ENCODE peak calls at places on chromosomes 11 and 22, in five cellular contexts. H is tibial nerve; Q is tibial artery; O is CD4-positive, alpha-beta memory T cell; R is lung. B is an unnamed sample.

GRCh38 chr22:26483439-26484359 is at the start of the genes HPS4 and SRRD:
- DNase-seq in H (peak; percentile 82), Q (peak; percentile 85), O (peak; percentile 94), R (peak; percentile 90), B (peak; percentile 90)

GRCh38 chr11:2296913-2297622 is 4.7 kb downstream of the C11orf21 start:
- DNase-seq in H (no peak), Q (no peak), O (no peak), R (no peak), B (no peak)

GRCh38 chr11:122488892-122489291 is 166.6 kb upstream of the UBASH3B start:
- DNase-seq in H (no peak), Q (no peak), O (no peak), R (no peak), B (no peak)

GRCh38 chr11:44138286-44138685 is 42.8 kb downstream of the EXT2 start:
- DNase-seq in H (no peak), Q (no peak), O (no peak), R (no peak), B (no peak)

GRCh38 chr22:41742918-41743317 is 43.6 kb downstream of the MEI1 start:
- DNase-seq in H (no peak), Q (no peak), O (no peak), R (no peak), B (no peak)

GRCh38 chr11:117146521-117146920 is 2.4 kb downstream of the PAFAH1B2 start:
- DNase-seq in H (no peak), Q (no peak), O (no peak), R (no peak), B (no peak)

GRCh38 chr11:107711861-107712260 is at the start of gene SLN:
- DNase-seq in H (no peak), Q (no peak), O (no peak), R (no peak), B (no peak)

GRCh38 chr11:134452849-134453177 is 40.8 kb upstream of the B3GAT1 start:
- DNase-seq in H (no peak), Q (no peak), O (no peak), R (no peak), B (no peak)

GRCh38 chr11:34534826-34535225 is 21.2 kb upstream of the ELF5 start:
- DNase-seq in H (no peak), Q (no peak), O (no peak), R (no peak), B (no peak)

GRCh38 chr11:120956710-120957500 is 67.0 kb upstream of the TBCEL start:
- DNase-seq in H (no peak), Q (no peak), O (peak; percentile 23), R (no peak), B (no peak)
- H3K27ac ChIP-seq in H (no peak overlapping the region), Q (no peak overlapping the region), O (no peak overlapping the region), R (no peak overlapping the region), B (no peak overlapping the region)

GRCh38 chr11:27294654-27295053 is 68.4 kb downstream of the CCDC34 start:
- DNase-seq in H (no peak), Q (no peak), O (no peak), R (no peak), B (no peak)

GRCh38 chr11:27292642-27293020 is 70.4 kb downstream of the CCDC34 start:
- DNase-seq in H (no peak), Q (no peak), O (no peak), R (no peak), B (no peak)

GRCh38 chr11:27295928-27296327 is 67.1 kb downstream of the CCDC34 start:
- DNase-seq in H (no peak), Q (no peak), O (no peak), R (no peak), B (no peak)

GRCh38 chr11:27291954-27292641 is 70.9 kb downstream of the CCDC34 start:
- DNase-seq in H (no peak), Q (no peak), O (no peak), R (no peak), B (no peak)

GRCh38 chr11:27293500-27294417 is 69.3 kb downstream of the CCDC34 start:
- DNase-seq in H (no peak), Q (no peak), O (no peak), R (no peak), B (no peak)
- H3K4me1 ChIP-seq in H (no peaks in the 10 kb centered on the region), Q (no peaks in the 10 kb centered on the region), O (no peaks in the 10 kb centered on the region), R (no peaks in the 10 kb centered on the region), B (no peaks in the 10 kb centered on the region)

GRCh38 chr22:23116506-23117263 is 25.1 kb downstream of the RSPH14 start:
- DNase-seq in H (no peak), Q (no peak), O (no peak), R (no peak), B (no peak)

GRCh38 chr22:23115825-23116494 is 25.8 kb downstream of the RSPH14 start:
- DNase-seq in H (no peak), Q (no peak), O (no peak), R (no peak), B (no peak)

GRCh38 chr22:23113847-23114720 is 27.7 kb downstream of the RSPH14 start:
- DNase-seq in H (no peak), Q (no peak), O (no peak), R (no peak), B (no peak)

GRCh38 chr22:23114721-23115020 is 27.1 kb downstream of the RSPH14 start:
- DNase-seq in H (no peak), Q (no peak), O (no peak), R (no peak), B (no peak)

DNA sequence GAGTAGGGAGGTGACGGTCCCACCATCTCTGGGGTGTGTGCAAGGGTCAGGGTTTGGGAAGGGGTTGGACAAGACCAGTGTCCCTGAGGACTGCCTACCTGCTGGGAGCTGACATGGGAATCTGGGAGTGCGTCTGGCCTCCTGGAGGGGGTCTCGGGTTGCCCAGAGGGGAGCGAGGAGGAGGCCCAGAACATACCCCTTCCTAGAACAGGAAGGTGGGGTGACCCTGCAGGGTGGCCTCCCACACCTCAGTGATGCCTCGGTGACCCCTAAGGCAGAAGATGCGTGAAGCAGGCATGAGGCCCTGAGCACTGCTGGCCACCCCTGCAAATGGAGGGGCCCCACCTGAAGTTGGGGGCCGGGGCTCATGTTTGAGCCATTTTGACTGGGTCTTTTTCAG is 26.4 kb downstream of the RSPH14 start:
- DNase-seq in H (no peak), Q (no peak), O (no peak), R (no peak), B (no peak)
- H3K27ac ChIP-seq in H (no peak overlapping the region), Q (no peak overlapping the region), O (no peak overlapping the region), R (no peak overlapping the region), B (no peak overlapping the region)

DNA sequence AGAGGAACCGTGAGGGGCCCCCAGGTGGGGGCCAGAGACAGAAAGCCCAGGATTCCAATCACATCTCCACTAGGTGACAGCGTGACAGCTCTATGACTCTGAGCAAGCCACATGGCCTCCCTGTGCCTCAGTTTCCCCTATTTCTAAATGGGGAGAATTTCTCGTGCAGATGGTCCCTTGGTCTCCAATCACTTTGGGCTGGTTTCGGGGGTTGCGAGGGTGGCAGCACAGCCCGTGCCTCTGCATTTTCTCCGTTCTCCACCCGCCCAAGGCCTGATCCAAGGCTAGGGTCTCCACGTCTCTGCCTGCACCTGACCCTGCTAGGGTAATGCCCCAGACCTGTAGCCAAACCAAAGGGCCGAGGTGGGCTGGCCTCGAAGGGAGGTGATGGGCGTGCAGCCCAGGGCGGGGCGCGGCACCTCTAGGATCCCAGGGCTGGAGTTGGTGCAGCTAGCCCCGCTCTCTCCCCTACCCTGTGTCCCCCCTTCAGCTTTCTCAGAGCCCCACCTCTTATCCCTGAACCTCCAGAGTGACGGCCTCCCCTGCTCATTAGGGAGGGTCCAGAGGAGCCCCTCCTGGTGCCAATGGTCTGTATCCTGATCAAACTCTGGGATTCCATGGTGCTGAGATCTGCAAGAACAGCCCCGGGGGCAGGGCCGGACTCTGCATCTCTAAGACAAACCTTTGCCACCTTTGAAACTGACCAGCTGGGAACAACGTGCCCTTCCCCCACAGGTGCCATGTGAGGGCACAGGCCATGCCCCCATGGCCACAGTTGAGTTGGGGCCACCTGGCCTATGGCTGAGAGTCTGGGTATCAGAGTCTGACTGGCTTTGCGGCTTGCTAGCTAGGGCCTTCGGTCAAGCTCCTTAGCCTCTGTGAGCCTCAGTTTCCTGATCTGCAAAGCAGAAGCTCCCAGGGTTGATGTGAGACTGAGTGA is 22.9 kb upstream of the CBX7 start:
- DNase-seq in H (no peak), Q (no peak), O (no peak), R (no peak), B (no peak)
- H3K4me1 ChIP-seq in H (peaks cover 64% of the 10 kb centered on the region), Q (peaks cover 45% of the 10 kb centered on the region), O (peaks cover 66% of the 10 kb centered on the region), R (peaks cover 15% of the 10 kb centered on the region), B (peaks cover 65% of the 10 kb centered on the region)

DNA sequence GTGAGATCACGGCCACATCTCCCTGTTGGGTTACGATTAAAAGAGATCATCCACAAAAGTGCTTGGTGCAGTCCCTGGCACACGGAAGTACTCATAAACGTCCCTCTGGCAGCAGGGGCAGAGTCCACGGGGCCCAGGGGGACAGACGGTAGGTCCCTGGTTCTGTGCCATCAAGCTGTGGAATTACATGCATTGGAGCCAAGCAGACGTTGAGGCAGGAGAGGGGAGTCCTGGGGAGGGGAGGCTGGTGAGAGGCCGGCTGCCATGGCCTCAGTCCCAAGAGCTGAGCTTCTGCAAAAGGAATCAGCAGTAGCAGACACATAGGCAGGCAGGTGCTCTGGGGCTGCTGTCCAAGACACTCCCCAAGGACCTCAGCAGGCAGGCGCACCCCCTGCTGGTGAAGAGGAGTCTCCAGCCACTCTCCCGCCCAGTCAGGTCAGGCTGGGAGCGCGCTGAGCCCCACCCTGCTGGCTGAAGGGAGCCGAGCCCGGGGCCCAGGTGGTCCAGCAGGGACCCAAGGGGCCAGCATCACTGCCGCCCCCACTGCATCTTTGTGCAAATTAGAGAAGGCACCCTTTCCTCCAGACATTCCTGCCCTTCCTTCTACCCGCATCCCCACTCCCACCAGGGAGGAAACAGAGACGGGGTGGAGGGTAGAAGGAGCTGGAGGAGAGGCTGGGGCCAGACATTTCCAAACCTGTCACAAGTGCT is 7.6 kb upstream of the KCTD17 start:
- DNase-seq in H (no peak), Q (no peak), O (no peak), R (peak; percentile 81), B (no peak)
- H3K27ac ChIP-seq in H (no peak overlapping the region), Q (no peak overlapping the region), O (no peak overlapping the region), R (no peak overlapping the region), B (no peak overlapping the region)

DNA sequence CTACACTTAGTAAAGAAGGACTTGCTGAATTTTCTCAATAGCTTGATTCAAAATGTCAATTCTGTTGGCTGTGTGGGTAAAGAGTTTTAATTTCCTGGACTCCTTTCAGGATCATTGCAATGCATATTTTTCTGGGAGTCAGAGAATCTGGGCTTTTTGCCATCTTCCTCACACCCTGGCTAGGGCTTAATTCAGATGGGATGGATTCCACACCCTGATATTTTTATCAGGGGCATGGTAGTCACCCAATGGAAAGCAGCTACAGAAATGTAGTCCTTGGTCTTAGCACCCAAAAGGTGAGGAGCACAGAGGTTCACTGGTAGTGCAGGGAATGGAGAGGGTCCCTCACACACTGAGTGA is 79.3 kb downstream of the SGSM3 start:
- DNase-seq in H (no peak), Q (no peak), O (no peak), R (no peak), B (no peak)
- H3K4me1 ChIP-seq in H (peaks cover 38% of the 10 kb centered on the region), Q (peaks cover 75% of the 10 kb centered on the region), O (peaks cover 75% of the 10 kb centered on the region), R (peaks cover 33% of the 10 kb centered on the region), B (peaks cover 56% of the 10 kb centered on the region)

DNA sequence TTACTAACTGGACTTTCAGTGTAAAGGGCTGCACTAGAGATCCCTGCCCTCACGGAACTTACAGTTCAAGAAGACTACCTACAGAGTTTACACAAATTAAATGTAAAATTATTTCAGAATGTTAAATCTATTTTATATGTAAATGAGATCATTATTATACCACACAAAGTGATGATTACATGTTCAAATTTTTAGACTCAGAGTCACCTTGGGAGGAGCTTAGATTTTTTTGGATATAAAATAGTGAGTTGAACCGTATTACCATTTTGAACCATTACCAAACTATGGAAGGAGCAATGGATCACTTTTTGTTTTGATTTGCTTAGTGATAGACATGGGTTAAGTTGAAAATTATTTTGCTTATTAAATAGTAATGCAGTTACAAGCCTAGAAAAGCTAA is 1.6 kb downstream of the IPO7 start:
- DNase-seq in H (no peak), Q (no peak), O (no peak), R (no peak), B (no peak)
- H3K27ac ChIP-seq in H (no peak overlapping the region), Q (no peak overlapping the region), O (no peak overlapping the region), R (no peak overlapping the region), B (no peak overlapping the region)

B was measured in CD8-positive, alpha-beta memory T cell.